ENCODE peak calls at places on chromosome 7, in seven cellular contexts. W is mammary epithelial cell, R is HepG2, G is PC-9, K is fibroblast of lung, H is PC-3, A is GM23338. Y is an unnamed sample.

GRCh38 chr7:158811894-158812293 is 17.4 kb downstream of the ESYT2 start:
- DNase-seq in H (no peak), G (no peak), R (no peak), A (no peak), K (no peak), W (no peak), Y (peak)

GRCh38 chr7:68192941-68193340 is 1196.3 kb downstream of the TYW1 start:
- DNase-seq in K (no peak), H (no peak), G (no peak), R (no peak), W (no peak), A (no peak), Y (no peak)

GRCh38 chr7:158734861-158735260 is 30.3 kb upstream of the NCAPG2 start:
- DNase-seq in H (peak), A (no peak), K (peak), G (no peak), R (no peak), W (no peak), Y (no peak)

GRCh38 chr7:13288516-13288915 is 601.1 kb downstream of the ARL4A start:
- DNase-seq in G (no peak), K (peak), W (no peak), R (no peak), A (no peak), H (no peak), Y (no peak)

GRCh38 chr7:151341357-151342101 is at the start of gene NUB1:
- DNase-seq in R (peak), K (peak), A (peak), H (peak), G (peak), W (peak), Y (peak)

GRCh38 chr7:42198974-42199668 is 37.9 kb downstream of the GLI3 start:
- DNase-seq in G (no peak), K (peak), A (no peak), R (no peak), H (no peak), W (peak), Y (no peak)

GRCh38 chr7:94697671-94697994 is 41.7 kb upstream of the SGCE start:
- DNase-seq in G (no peak), R (no peak), H (peak), K (no peak), A (no peak), W (no peak), Y (no peak)

GRCh38 chr7:6293202-6293601 is 20.8 kb upstream of the CYTH3 start:
- DNase-seq in R (no peak), H (no peak), A (no peak), G (no peak), W (no peak), K (no peak), Y (no peak)

GRCh38 chr7:130021105-130021834 is 29.9 kb downstream of the ZC3HC1 start:
- DNase-seq in K (no peak), H (no peak), A (no peak), G (no peak), W (no peak), R (no peak), Y (no peak)

GRCh38 chr7:1495564-1496242 is 8.5 kb downstream of the INTS1 start:
- DNase-seq in A (no peak), R (no peak), W (no peak), K (no peak), H (no peak), G (no peak), Y (no peak)

DNA sequence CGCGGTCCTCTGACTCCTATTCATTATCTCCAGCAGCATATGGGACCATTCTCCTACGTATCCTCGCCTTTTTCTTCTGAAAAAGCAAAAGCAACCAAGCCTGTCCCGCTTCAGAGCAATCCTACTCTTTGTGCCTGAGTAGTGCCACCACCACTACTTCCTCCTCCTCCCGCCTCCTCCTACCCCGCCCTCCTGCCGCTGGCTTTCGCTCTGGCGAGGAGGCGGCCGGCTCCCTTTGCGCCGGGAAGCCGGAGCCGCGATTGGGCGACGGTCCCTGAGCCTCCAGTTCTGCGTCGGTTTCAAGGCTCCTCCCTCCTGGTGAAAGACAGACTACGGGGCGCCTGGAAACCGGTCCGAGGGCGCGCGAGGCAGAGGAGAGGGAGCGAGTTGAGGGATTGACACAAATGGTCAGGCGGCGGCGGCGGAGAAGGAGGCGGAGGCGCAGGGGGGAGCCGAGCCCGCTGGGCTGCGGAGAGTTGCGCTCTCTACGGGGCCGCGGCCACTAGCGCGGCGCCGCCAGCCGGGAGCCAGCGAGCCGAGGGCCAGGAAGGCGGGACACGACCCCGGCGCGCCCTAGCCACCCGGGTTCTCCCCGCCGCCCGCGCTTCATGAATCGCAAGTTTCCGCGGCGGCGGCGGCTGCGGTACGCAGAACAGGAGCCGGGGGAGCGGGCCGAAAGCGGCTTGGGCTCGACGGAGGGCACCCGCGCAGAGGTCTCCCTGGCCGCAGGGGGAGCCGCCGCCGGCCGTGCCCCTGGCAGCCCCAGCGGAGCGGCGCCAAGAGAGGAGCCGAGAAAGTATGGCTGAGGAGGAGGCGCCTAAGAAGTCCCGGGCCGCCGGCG is at the start of gene FZD1:
- DNase-seq in A (peak), R (peak), W (peak), G (peak), H (peak), K (peak), Y (peak)
- TF ChIP-seq EZH2 in A (peak), R (no peak), W (no peak), G (no peak), H (no peak), K (no peak), Y (no peak)

DNA sequence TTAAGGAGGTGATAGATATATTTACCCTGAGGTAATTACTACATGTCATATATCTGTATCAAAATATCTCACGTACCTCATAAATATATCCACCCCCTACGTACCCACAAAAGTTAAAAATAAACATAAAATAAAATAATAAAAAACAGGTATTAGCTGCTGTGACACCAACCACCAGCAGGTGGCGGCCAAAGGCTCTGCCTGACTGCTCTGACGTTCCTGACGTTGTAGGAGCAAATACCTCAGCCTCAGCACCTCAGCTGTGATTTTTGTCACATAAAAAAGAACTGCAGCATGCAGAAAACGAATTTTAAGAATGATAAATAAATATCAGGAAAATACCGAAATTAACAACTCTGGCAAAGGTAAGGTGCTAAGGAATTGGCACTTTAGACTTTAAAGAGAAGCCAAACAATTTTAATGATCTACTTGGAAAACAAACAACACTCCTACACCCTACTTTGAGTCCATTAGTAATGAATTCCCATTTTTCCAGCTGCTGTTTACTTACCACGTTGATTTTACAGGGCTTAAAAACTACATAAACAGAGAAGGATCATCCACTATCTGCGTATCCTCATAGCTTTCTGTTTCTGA is 125.4 kb upstream of the TARP start:
- DNase-seq in H (peak), W (peak), A (peak), G (no peak), R (peak), K (peak), Y (peak)
- TF ChIP-seq EZH2 in H (no peak), W (no peak), A (no peak), G (no peak), R (no peak), K (no peak), Y (no peak)

DNA sequence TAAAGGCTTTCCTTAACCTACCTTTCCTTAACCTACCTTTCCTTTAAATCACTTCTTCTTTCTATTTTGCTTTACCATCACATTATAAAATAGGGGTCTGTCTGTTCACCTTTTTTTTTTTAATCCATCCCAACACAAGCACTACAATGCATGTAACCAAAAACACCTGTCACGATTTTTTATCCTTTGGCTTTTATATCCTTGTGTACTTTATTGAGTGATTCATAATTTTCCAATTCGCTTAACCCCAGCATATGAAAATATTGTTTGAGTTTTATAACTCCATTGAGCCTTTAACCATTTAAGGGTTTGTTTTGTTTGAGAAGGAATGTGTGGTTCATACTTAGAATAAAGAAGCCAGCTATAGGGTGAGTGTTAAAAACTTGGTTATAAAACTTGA is 132.2 kb downstream of the CHRM2 start:
- DNase-seq in W (no peak), H (peak), G (no peak), R (no peak), K (no peak), A (no peak), Y (no peak)
- TF ChIP-seq EZH2 in W (no peak), H (no peak), G (no peak), R (no peak), K (no peak), A (no peak), Y (no peak)

GRCh38 chr7:100896743-100897051 is 1.0 kb upstream of the ACHE start:
- DNase-seq in W (no peak), H (no peak), R (no peak), A (no peak), K (no peak), G (no peak), Y (no peak)
- TF ChIP-seq EZH2 in W (no peak), H (no peak), R (no peak), A (no peak), K (no peak), G (no peak), Y (peak)

Y was measured in hepatocyte.